ENCODE peak calls at places on chromosomes 6 and 20, in nine cellular contexts. L, U, P, X, W, B, O, D and H are unnamed samples.

GRCh38 chr6:27592107-27592480 is 119.2 kb upstream of the ZNF184 start:
- DNase-seq in L (no peak), U (no peak), P (no peak), X (no peak), W (no peak), B (peak), O (no peak), D (no peak), H (no peak)

GRCh38 chr20:48238326-48238725 is 453.0 kb upstream of the SULF2 start:
- DNase-seq in L (no peak), U (no peak), P (no peak), X (no peak), W (peak), B (peak), O (no peak), D (no peak), H (peak)

GRCh38 chr6:124993327-124993726 is 31.1 kb downstream of the RNF217 start:
- DNase-seq in L (no peak), U (no peak), P (no peak), X (no peak), W (no peak), B (no peak), O (no peak), D (no peak), H (no peak)

GRCh38 chr6:34549056-34549803 is 6.9 kb downstream of the SPDEF start:
- DNase-seq in L (no peak), U (no peak), P (no peak), X (no peak), W (no peak), B (peak), O (no peak), D (no peak), H (no peak)

GRCh38 chr6:139249387-139249786 is 42.4 kb downstream of the TXLNB start:
- DNase-seq in L (no peak), U (no peak), P (no peak), X (no peak), W (no peak), B (no peak), O (no peak), D (no peak), H (no peak)

GRCh38 chr6:41239467-41240159 is 11.5 kb downstream of the TREML4 start:
- DNase-seq in L (no peak), U (no peak), P (no peak), X (no peak), W (no peak), B (no peak), O (no peak), D (no peak), H (no peak)

GRCh38 chr20:43959079-43959919 is 44.6 kb downstream of the TOX2 start:
- DNase-seq in L (no peak), U (no peak), P (peak), X (peak), W (no peak), B (no peak), O (no peak), D (no peak), H (no peak)

GRCh38 chr20:48266571-48266970 is 481.3 kb upstream of the SULF2 start:
- DNase-seq in L (no peak), U (no peak), P (no peak), X (no peak), W (no peak), B (no peak), O (no peak), D (no peak), H (no peak)

GRCh38 chr6:7131390-7131789 is 23.6 kb downstream of the RREB1 start:
- DNase-seq in L (no peak), U (no peak), P (no peak), X (no peak), W (no peak), B (no peak), O (no peak), D (no peak), H (no peak)

GRCh38 chr20:45538209-45538798 is 978 bp downstream of the WFDC6 start:
- DNase-seq in L (no peak), U (no peak), P (no peak), X (no peak), W (no peak), B (peak), O (no peak), D (no peak), H (no peak)

GRCh38 chr20:58740356-58741308 is 48.0 kb downstream of the NPEPL1 start:
- DNase-seq in L (no peak), U (peak), P (peak), X (no peak), W (no peak), B (no peak), O (no peak), D (no peak), H (no peak)

GRCh38 chr20:51190783-51191180 is 167.9 kb upstream of the KCNG1 start:
- DNase-seq in L (no peak), U (no peak), P (no peak), X (no peak), W (peak), B (peak), O (no peak), D (no peak), H (peak)

GRCh38 chr6:16267428-16268263 is 29.3 kb downstream of the GMPR start:
- DNase-seq in L (no peak), U (no peak), P (no peak), X (no peak), W (no peak), B (no peak), O (no peak), D (no peak), H (no peak)

GRCh38 chr20:5863040-5863811 is 87.1 kb downstream of the TRMT6 start:
- DNase-seq in L (peak), U (peak), P (no peak), X (no peak), W (peak), B (peak), O (no peak), D (no peak), H (peak)

GRCh38 chr6:81138236-81138635 is 614.2 kb downstream of the TENT5A start:
- DNase-seq in L (no peak), U (no peak), P (no peak), X (no peak), W (no peak), B (no peak), O (no peak), D (no peak), H (no peak)

GRCh38 chr6:165082631-165083030 is 226.8 kb downstream of the C6orf118 start:
- DNase-seq in L (no peak), U (no peak), P (no peak), X (no peak), W (no peak), B (no peak), O (no peak), D (no peak), H (no peak)

GRCh38 chr6:44806656-44807055 is 419.1 kb downstream of the CDC5L start:
- DNase-seq in L (no peak), U (no peak), P (no peak), X (no peak), W (no peak), B (no peak), O (no peak), D (peak), H (no peak)

GRCh38 chr20:48831702-48832422 is 4.1 kb upstream of the PREX1 start:
- DNase-seq in L (peak), U (no peak), P (no peak), X (no peak), W (peak), B (peak), O (no peak), D (no peak), H (no peak)

GRCh38 chr6:87825865-87826264 is 123.8 kb upstream of the AKIRIN2 start:
- DNase-seq in L (no peak), U (no peak), P (no peak), X (no peak), W (no peak), B (no peak), O (no peak), D (no peak), H (no peak)

GRCh38 chr6:82331031-82331773 is 32.4 kb upstream of the TPBG start:
- DNase-seq in L (no peak), U (no peak), P (no peak), X (no peak), W (peak), B (peak), O (peak), D (no peak), H (no peak)

GRCh38 chr6:128239898-128240509 is 280.4 kb downstream of the PTPRK start:
- DNase-seq in L (no peak), U (no peak), P (no peak), X (no peak), W (no peak), B (no peak), O (no peak), D (no peak), H (no peak)

GRCh38 chr6:25369043-25369442 is 89.9 kb downstream of the CARMIL1 start:
- DNase-seq in L (no peak), U (no peak), P (no peak), X (no peak), W (no peak), B (no peak), O (no peak), D (no peak), H (no peak)

GRCh38 chr6:151320140-151320539 is 71.2 kb downstream of the ZBTB2 start:
- DNase-seq in L (no peak), U (no peak), P (no peak), X (no peak), W (no peak), B (no peak), O (no peak), D (no peak), H (no peak)

GRCh38 chr20:13325033-13325432 is 104.0 kb downstream of the ISM1 start:
- DNase-seq in L (no peak), U (no peak), P (no peak), X (no peak), W (peak), B (no peak), O (no peak), D (no peak), H (peak)

GRCh38 chr20:43920797-43921196 is 6.1 kb downstream of the TOX2 start:
- DNase-seq in L (no peak), U (no peak), P (no peak), X (no peak), W (no peak), B (no peak), O (no peak), D (no peak), H (no peak)

GRCh38 chr20:62555642-62556420 is 80.0 kb upstream of the GATA5 start:
- DNase-seq in L (no peak), U (no peak), P (no peak), X (no peak), W (no peak), B (no peak), O (no peak), D (no peak), H (no peak)

GRCh38 chr6:122803056-122803695 is 14.1 kb downstream of the SMPDL3A start:
- DNase-seq in L (no peak), U (no peak), P (no peak), X (no peak), W (peak), B (no peak), O (peak), D (no peak), H (peak)

GRCh38 chr20:25695532-25696383 is 895 bp downstream of the ZNF337 start:
- DNase-seq in L (no peak), U (no peak), P (no peak), X (peak), W (peak), B (no peak), O (no peak), D (no peak), H (no peak)

GRCh38 chr20:32327087-32327681 is 30.9 kb upstream of the ASXL1 start:
- DNase-seq in L (no peak), U (no peak), P (no peak), X (no peak), W (peak), B (no peak), O (peak), D (no peak), H (peak)

GRCh38 chr6:144912474-144912873 is 627.3 kb downstream of the UTRN start:
- DNase-seq in L (no peak), U (no peak), P (no peak), X (no peak), W (peak), B (peak), O (peak), D (no peak), H (peak)

DNA sequence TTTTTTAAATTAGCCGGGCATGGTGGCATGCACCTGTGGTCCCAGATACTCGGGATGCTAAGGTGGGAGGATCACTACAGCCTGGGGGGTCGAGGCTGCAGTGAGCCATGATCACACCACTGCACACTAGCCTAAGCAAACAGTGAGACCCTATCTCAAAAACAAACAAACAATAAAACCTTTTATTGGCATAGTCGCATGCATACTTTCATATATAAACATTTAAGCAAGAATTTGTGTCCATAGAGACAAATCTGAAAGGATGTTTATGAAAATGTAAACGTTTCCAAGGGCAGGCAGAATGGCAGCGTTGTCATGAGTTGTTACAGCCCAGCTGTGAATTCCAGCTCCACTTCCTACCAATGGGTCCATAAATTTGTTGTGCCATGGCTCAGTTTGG is 249.1 kb upstream of the PLN start:
- DNase-seq in L (no peak), U (no peak), P (no peak), X (no peak), W (no peak), B (no peak), O (no peak), D (no peak), H (no peak)
- H3K4me3 ChIP-seq in L (no peak), U (no peak), P (no peak), X (no peak), W (no peak), B (no peak), O (no peak), D (no peak), H (no peak)

DNA sequence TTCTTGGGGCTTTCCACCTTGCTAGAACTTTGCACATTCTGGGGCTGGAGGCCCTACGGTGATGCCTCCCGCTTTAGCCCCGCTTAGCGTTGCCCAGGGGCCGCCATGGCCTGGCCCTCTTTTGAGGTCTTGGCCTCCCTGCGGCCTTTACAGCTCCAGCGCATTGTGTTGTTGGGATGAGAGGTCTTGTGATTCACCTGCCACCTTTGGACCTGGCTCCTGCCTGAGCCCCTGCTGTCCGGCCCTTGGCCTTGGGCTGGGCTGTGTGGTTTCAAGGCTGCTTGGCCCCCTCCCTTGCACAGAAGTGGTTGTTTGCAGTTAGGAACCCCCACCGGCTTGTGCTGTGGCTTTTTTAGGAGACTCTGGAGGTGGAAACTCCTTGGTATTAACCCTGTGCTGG is 61.0 kb upstream of the CDH4 start:
- DNase-seq in L (no peak), U (no peak), P (no peak), X (no peak), W (no peak), B (no peak), O (no peak), D (no peak), H (no peak)
- TF ChIP-seq CTCF in L (no peak), U (no peak), P (no peak), X (no peak), W (no peak), B (no peak), O (no peak), D (no peak), H (no peak)

GRCh38 chr6:28791002-28791383 is 132.8 kb downstream of the TRIM27 start:
- DNase-seq in L (no peak), U (no peak), P (no peak), X (no peak), W (no peak), B (no peak), O (no peak), D (no peak), H (no peak)
- H3K4me3 ChIP-seq in L (no peak), U (no peak), P (no peak), X (no peak), W (no peak), B (no peak), O (no peak), D (no peak), H (no peak)

DNA sequence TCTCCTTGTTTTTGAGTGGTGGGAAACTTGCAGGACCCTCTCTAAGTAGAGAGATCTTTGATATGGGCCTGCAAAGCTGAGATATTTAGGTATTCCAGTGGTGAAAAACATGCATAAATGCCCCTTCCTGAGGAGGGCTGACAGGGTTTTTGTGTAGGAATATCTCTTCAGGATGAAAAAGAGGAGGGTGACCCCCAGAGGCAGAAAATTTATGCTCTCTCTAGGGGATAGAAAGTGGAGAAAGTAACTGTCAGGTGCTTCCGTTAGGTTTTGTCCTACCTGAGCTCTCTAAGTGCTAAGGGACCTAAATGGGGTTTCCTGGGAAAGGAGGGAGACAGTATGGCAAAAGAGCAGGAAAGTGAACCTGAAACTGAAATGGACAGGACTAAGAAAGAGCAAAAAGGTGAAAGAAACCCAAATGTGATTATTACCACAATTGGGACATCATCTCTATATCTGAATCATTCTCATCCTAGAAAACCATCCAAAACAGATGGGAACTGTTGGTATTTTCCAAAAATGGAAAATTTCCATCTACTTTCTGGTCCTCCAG is 2.0 kb downstream of the COL19A1 start:
- DNase-seq in L (no peak), U (no peak), P (no peak), X (no peak), W (no peak), B (no peak), O (no peak), D (no peak), H (no peak)
- TF ChIP-seq CTCF in L (no peak), U (no peak), P (no peak), X (no peak), W (no peak), B (no peak), O (no peak), D (no peak), H (no peak)